ENCODE peak calls at places on chromosome 9, in seven cellular contexts. P is amniotic epithelial cell; H is activated CD4-positive, alpha-beta T cell treated with anti-CD3 and anti-CD28 coated beads for 24 hours; N is GM10248; B is stimulated activated CD8-positive, alpha-beta memory T cell treated with anti-CD3 and anti-CD28 coated beads, Interleukin-4, amount 100 ng/mL, for 1 hour; F is M059J; T is endothelial cell. A is an unnamed sample.

GRCh38 chr9:84742261-84742660 is 72.7 kb downstream of the NTRK2 start:
- DNase-seq in P (no peak), H (no peak), N (no peak), B (no peak), F (no peak), T (no peak), A (no peak)

GRCh38 chr9:71729816-71730526 is 38.3 kb downstream of the CEMIP2 start:
- DNase-seq in P (peak; percentile 60), H (no peak), N (no peak), B (no peak), F (peak; percentile 74), T (no peak), A (no peak)

GRCh38 chr9:108417726-108418125 is 438.1 kb downstream of the ACTL7B start:
- DNase-seq in P (peak; percentile 15), H (no peak), N (no peak), B (no peak), F (no peak), T (no peak), A (no peak)

GRCh38 chr9:122016309-122016708 is 76.8 kb downstream of the TTLL11 start:
- DNase-seq in P (no peak), H (no peak), N (no peak), B (no peak), F (no peak), T (no peak), A (no peak)

GRCh38 chr9:33024126-33024965 is 727 bp upstream of the DNAJA1 start:
- DNase-seq in P (peak; percentile 46), H (no peak), N (peak; percentile 20), B (no peak), F (peak; percentile 40), T (no peak), A (no peak)

GRCh38 chr9:6128030-6128429 is 87.6 kb upstream of the IL33 start:
- DNase-seq in P (no peak), H (no peak), N (no peak), B (no peak), F (no peak), T (no peak), A (no peak)

GRCh38 chr9:112224401-112225289 is 49.5 kb upstream of the SUSD1 start:
- DNase-seq in P (peak; percentile 50), H (no peak), N (no peak), B (no peak), F (peak; percentile 54), T (no peak), A (no peak)

GRCh38 chr9:115254217-115254616 is 136.3 kb upstream of the TNC start:
- DNase-seq in P (no peak), H (no peak), N (no peak), B (no peak), F (no peak), T (no peak), A (no peak)

GRCh38 chr9:114112778-114113585 is 13.9 kb upstream of the KIF12 start:
- DNase-seq in P (peak; percentile 67), H (no peak), N (no peak), B (no peak), F (peak; percentile 57), T (no peak), A (no peak)

GRCh38 chr9:7560669-7561305 is 238.8 kb downstream of the DMAC1 start:
- DNase-seq in P (no peak), H (no peak), N (no peak), B (no peak), F (no peak), T (no peak), A (no peak)

GRCh38 chr9:101477736-101478135 is 42.2 kb upstream of the ALDOB start:
- DNase-seq in P (no peak), H (no peak), N (no peak), B (no peak), F (peak; percentile 54), T (no peak), A (no peak)

GRCh38 chr9:108934323-108934885 is at the start of gene ABITRAM:
- DNase-seq in P (peak; percentile 75), H (peak; percentile 56), N (peak; percentile 93), B (peak; percentile 53), F (peak; percentile 79), T (peak; percentile 70), A (peak; percentile 42)

GRCh38 chr9:129669141-129669718 is 3.8 kb downstream of the PRRX2 start:
- DNase-seq in P (peak; percentile 55), H (no peak), N (no peak), B (no peak), F (peak; percentile 84), T (no peak), A (no peak)

GRCh38 chr9:15354713-15355112 is 47.7 kb upstream of the TTC39B start:
- DNase-seq in P (no peak), H (no peak), N (no peak), B (no peak), F (no peak), T (no peak), A (no peak)

GRCh38 chr9:6426117-6426516 is 13.1 kb downstream of the UHRF2 start:
- DNase-seq in P (no peak), H (no peak), N (no peak), B (no peak), F (peak; percentile 7), T (no peak), A (no peak)

GRCh38 chr9:83056180-83056579 is 6.8 kb downstream of the RASEF start:
- DNase-seq in P (no peak), H (no peak), N (no peak), B (no peak), F (no peak), T (no peak), A (no peak)

GRCh38 chr9:34343090-34343489 is 13.7 kb downstream of the NUDT2 start:
- DNase-seq in P (no peak), H (no peak), N (no peak), B (no peak), F (no peak), T (no peak), A (no peak)

GRCh38 chr9:109497193-109498165 is 628 bp downstream of the PTPN3 start:
- DNase-seq in P (peak; percentile 7), H (no peak), N (no peak), B (no peak), F (peak; percentile 64), T (no peak), A (no peak)

GRCh38 chr9:113901196-113901818 is 25.2 kb downstream of the ZNF618 start:
- DNase-seq in P (no peak), H (no peak), N (no peak), B (no peak), F (no peak), T (no peak), A (no peak)

GRCh38 chr9:83034587-83034986 is 28.4 kb downstream of the RASEF start:
- DNase-seq in P (peak; percentile 52), H (no peak), N (no peak), B (no peak), F (peak; percentile 87), T (no peak), A (no peak)

GRCh38 chr9:79577969-79578723 is 6.4 kb downstream of the TLE4 start:
- DNase-seq in P (no peak), H (no peak), N (no peak), B (no peak), F (peak; percentile 35), T (no peak), A (no peak)

GRCh38 chr9:75892168-75892901 is 1.9 kb downstream of the PCSK5 start:
- DNase-seq in P (no peak), H (peak; percentile 26), N (no peak), B (no peak), F (no peak), T (peak; percentile 24), A (no peak)

GRCh38 chr9:72305102-72305546 is 59.9 kb downstream of the ZFAND5 start:
- DNase-seq in P (peak; percentile 97), H (no peak), N (peak; percentile 32), B (no peak), F (peak; percentile 90), T (peak; percentile 18), A (peak; percentile 75)

GRCh38 chr9:128310461-128310860 is 11.8 kb downstream of the TRUB2 start:
- DNase-seq in P (no peak), H (no peak), N (no peak), B (no peak), F (no peak), T (no peak), A (no peak)

GRCh38 chr9:21810388-21810787 is 8.0 kb downstream of the MTAP start:
- DNase-seq in P (no peak), H (no peak), N (no peak), B (no peak), F (peak; percentile 60), T (no peak), A (no peak)

GRCh38 chr9:111020594-111020993 is 17.7 kb downstream of the LPAR1 start:
- DNase-seq in P (no peak), H (no peak), N (no peak), B (no peak), F (no peak), T (no peak), A (no peak)

GRCh38 chr9:120413121-120414048 is 166.6 kb downstream of the CDK5RAP2 start:
- DNase-seq in P (no peak), H (no peak), N (no peak), B (no peak), F (no peak), T (no peak), A (no peak)

GRCh38 chr9:81268048-81268447 is 421.3 kb downstream of the TLE1 start:
- DNase-seq in P (peak; percentile 39), H (no peak), N (no peak), B (no peak), F (peak; percentile 74), T (no peak), A (no peak)

GRCh38 chr9:135687216-135687615 is 12.1 kb downstream of the SOHLH1 start:
- DNase-seq in P (no peak), H (no peak), N (no peak), B (no peak), F (no peak), T (no peak), A (no peak)

GRCh38 chr9:108844856-108845255 is 10.9 kb downstream of the ACTL7B start:
- DNase-seq in P (no peak), H (no peak), N (no peak), B (no peak), F (no peak), T (no peak), A (no peak)

GRCh38 chr9:135815433-135816178 is 91.7 kb downstream of the CAMSAP1 start:
- DNase-seq in P (no peak), H (no peak), N (no peak), B (no peak), F (no peak), T (no peak), A (no peak)

GRCh38 chr9:129611302-129611800 is 9.6 kb downstream of the C9orf50 start:
- DNase-seq in P (no peak), H (no peak), N (no peak), B (no peak), F (no peak), T (no peak), A (no peak)

GRCh38 chr9:92132501-92132900 is 17.3 kb upstream of the SPTLC1 start:
- DNase-seq in P (no peak), H (no peak), N (no peak), B (no peak), F (no peak), T (no peak), A (no peak)

GRCh38 chr9:77472646-77473045 is 175.5 kb downstream of the GNA14 start:
- DNase-seq in P (no peak), H (no peak), N (no peak), B (no peak), F (no peak), T (no peak), A (no peak)

GRCh38 chr9:95125652-95126051 is 191.9 kb downstream of the FANCC start:
- DNase-seq in P (no peak), H (no peak), N (no peak), B (no peak), F (no peak), T (no peak), A (no peak)

GRCh38 chr9:87613265-87614111 is 112.4 kb upstream of the CTSL start:
- DNase-seq in P (peak; percentile 85), H (no peak), N (no peak), B (no peak), F (peak; percentile 47), T (no peak), A (no peak)

GRCh38 chr9:109317979-109318671 is 2.7 kb downstream of the EPB41L4B start:
- DNase-seq in P (no peak), H (no peak), N (no peak), B (no peak), F (no peak), T (peak; percentile 11), A (peak; percentile 64)